ENCODE peak calls at places on chromosomes 2 and 18, in five cellular contexts. Z is B cell, D is RWPE1, P is HFFc6, U is mesothelial cell of epicardium. M is an unnamed sample.

GRCh38 chr18:6389005-6389404 is 25.7 kb downstream of the L3MBTL4 start:
- DNase-seq in U (no peak), Z (no peak), P (no peak), D (no peak), M (no peak)

GRCh38 chr18:59085797-59086196 is 53.9 kb upstream of the SEC11C start:
- DNase-seq in U (no peak), D (no peak), Z (no peak), P (peak; percentile 48), M (peak; percentile 17)

GRCh38 chr2:164060031-164060430 is 324.2 kb upstream of the FIGN start:
- DNase-seq in Z (no peak), P (no peak), D (no peak), U (no peak), M (no peak)

GRCh38 chr2:189217546-189217945 is 38.0 kb upstream of the COL5A2 start:
- DNase-seq in Z (no peak), U (no peak), D (no peak), P (no peak), M (peak; percentile 38)

GRCh38 chr2:221716434-221717303 is 144.6 kb upstream of the EPHA4 start:
- DNase-seq in D (peak; percentile 78), Z (no peak), U (no peak), P (no peak), M (no peak)

GRCh38 chr2:64932327-64933216 is 56.6 kb upstream of the SLC1A4 start:
- DNase-seq in P (no peak), Z (peak; percentile 65), D (no peak), U (no peak), M (no peak)

GRCh38 chr2:218691234-218691633 is 19.3 kb downstream of the STK36 start:
- DNase-seq in Z (no peak), U (no peak), D (no peak), P (peak; percentile 65), M (no peak)

GRCh38 chr2:187379869-187380268 is 68.2 kb downstream of the CALCRL start:
- DNase-seq in P (no peak), Z (no peak), U (no peak), D (no peak), M (no peak)

GRCh38 chr18:79857082-79857661 is 59.4 kb downstream of the KCNG2 start:
- DNase-seq in U (no peak), P (no peak), Z (no peak), D (no peak), M (no peak)

GRCh38 chr2:121257476-121257831 is 27.5 kb downstream of the TFCP2L1 start:
- DNase-seq in D (no peak), U (no peak), P (no peak), Z (no peak), M (no peak)

DNA sequence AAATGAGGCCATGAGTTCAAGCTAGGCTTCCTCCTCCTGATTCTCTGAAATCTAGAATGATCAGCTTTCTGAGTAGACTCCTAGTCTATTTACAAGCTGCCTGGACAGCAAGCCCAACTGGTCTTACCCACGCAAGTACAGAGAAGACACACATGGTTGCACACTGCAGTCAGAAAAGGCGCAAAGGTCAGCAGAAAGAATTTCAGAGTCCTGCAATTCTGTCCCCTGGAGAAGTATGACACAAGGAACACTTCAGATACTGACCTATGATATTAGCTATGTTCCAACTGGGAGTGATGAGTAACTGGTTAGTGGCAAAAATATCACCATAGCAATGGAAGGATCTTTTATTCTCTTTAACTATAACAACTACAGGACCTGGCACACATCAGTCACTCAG is 336.1 kb upstream of the PKDCC start:
- DNase-seq in Z (no peak), U (no peak), D (no peak), P (peak; percentile 1), M (no peak)
- TF ChIP-seq CTCF in Z (no peak), U (no peak), D (no peak), P (no peak), M (no peak)

DNA sequence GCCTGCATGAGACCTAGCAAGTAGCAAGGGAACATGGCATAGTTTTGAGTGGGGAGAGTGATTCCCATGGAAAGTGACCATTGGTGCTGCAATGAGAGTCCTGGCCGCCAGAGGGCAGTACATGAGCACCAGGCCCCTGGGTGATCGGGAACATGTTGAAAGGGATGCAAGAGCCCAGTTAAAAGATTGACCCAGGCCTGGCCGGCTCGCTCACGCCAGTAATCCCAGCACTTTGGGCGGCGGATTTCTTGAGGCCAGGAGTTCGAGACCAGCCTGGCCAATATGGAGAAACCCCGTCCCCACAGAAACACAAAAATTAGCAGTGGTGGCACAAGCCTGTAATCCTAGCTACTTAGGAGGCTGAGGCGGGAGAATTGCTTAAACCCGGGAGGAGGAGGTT is 22.2 kb downstream of the FAP start:
- DNase-seq in P (peak; percentile 57), U (no peak), Z (peak; percentile 65), D (peak; percentile 79), M (no peak)
- TF ChIP-seq CTCF in P (peak; percentile 98), U (peak; percentile 78), Z (peak; percentile 87), D (peak; percentile 87), M (peak; percentile 88)

DNA sequence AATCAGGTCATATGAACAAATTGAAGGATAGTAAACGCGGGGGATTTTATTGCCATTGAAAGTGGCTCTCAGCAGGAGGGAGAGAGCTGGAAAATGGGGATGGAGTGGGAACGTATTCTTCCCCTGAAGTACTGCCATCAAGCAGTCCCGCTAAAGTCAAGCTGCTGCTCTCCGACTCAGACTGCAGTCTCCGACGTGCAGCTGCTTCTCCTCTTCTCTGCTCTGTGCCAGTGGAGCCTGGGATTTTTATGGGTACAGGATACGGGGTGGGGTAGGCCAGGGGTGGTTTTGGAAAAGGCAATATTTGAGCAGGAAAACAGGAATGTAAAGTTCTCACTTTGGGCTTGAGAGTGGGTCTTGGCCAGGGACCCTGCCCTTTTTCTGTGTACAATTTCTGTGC is 33.0 kb downstream of the KCTD18 start:
- DNase-seq in D (no peak), Z (no peak), U (no peak), P (no peak), M (no peak)
- TF ChIP-seq CTCF in D (no peak), Z (no peak), U (no peak), P (no peak), M (no peak)

GRCh38 chr2:111669928-111670695 is 213.9 kb downstream of the ANAPC1 start:
- DNase-seq in P (no peak), D (no peak), U (no peak), Z (no peak), M (no peak)
- TF ChIP-seq CTCF in P (peak; percentile 38), D (no peak), U (no peak), Z (no peak), M (no peak)

GRCh38 chr2:82023710-82024109 is 1719.2 kb upstream of the LRRTM1 start:
- DNase-seq in Z (no peak), P (no peak), U (no peak), D (no peak), M (no peak)
- TF ChIP-seq CTCF in Z (no peak), P (no peak), U (peak; percentile 45), D (no peak), M (no peak)

GRCh38 chr2:241315879-241316700 is at the start of gene SEPTIN2:
- DNase-seq in P (peak; percentile 30), D (no peak), Z (peak; percentile 76), U (no peak), M (no peak)

GRCh38 chr2:241314181-241314932 is 1.1 kb downstream of the HDLBP start:
- DNase-seq in Z (peak; percentile 45), U (no peak), D (peak; percentile 7), P (peak; percentile 30), M (no peak)

GRCh38 chr2:241314933-241315182 is 614 bp downstream of the HDLBP start:
- DNase-seq in P (no peak), Z (no peak), U (no peak), D (no peak), M (no peak)

GRCh38 chr2:241316825-241317224 is 1.1 kb downstream of the SEPTIN2 start:
- DNase-seq in Z (no peak), U (no peak), P (no peak), D (no peak), M (no peak)

DNA sequence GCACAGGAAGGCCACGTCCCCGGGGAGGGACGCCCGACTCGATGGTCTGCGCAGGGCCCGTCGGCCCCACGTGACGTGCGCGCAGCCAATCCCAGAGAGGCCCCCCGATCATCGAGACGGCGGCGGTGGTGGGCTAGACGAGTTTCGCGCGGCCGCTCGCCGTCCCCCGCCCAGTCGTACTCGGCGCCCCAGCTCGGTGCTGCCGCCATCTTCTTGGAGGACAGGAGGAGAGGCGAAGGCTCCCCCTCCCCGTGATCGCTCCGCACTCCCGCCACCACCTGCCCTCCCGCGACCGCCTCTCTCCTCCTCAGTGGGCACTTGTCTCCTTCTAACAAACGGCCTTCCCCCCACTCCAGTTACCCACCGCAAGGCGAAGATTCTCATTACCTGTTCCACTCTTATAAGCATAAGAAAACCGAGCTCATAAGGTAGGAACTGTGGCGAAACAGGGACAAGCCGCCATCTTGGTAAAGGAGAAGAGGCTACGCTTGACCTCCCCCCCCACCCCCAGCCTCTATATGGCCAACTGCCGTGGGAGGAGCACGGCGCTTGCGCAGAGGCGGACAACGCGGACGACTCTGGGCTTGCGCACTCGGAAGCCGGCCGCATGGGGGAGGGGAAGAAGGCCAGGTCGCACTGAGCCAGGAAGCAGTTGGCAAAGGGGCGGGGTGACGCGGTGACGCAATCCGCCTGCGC is at the start of gene HDLBP:
- DNase-seq in P (peak; percentile 98), Z (peak; percentile 100), D (peak; percentile 99), U (peak; percentile 100), M (peak; percentile 90)
- TF ChIP-seq CTCF in P (peak; percentile 56), Z (peak; percentile 39), D (peak; percentile 78), U (no peak), M (peak; percentile 54)

GRCh38 chr18:51029694-51030536 is at the start of gene SMAD4:
- DNase-seq in P (peak; percentile 94), U (peak; percentile 97), Z (peak; percentile 98), D (peak; percentile 90), M (peak; percentile 65)
- TF ChIP-seq CTCF in P (no peak), U (no peak), Z (no peak), D (no peak), M (no peak)

M was measured in AG04449.